ENCODE peak calls at places on chromosomes 4 and X, in eight cellular contexts. H is upper lobe of right lung, W is lower lobe of right lung, I is neuronal stem cell, A is fibroblast of lung, Q is cardiac muscle cell, F is spleen, S is mammary epithelial cell. R is an unnamed sample.

GRCh38 chr4:683982-684571 is 4.9 kb downstream of the SLC49A3 start:
- DNase-seq in F (peak; percentile 86), Q (peak; percentile 80), H (peak; percentile 79), A (peak; percentile 59), I (no peak), W (peak; percentile 76), S (no peak), R (peak; percentile 73)

GRCh38 chr4:171588146-171588545 is 225.1 kb upstream of the GALNTL6 start:
- DNase-seq in W (no peak), Q (no peak), F (no peak), S (no peak), A (no peak), I (no peak), H (no peak), R (no peak)

GRCh38 chrX:40055495-40055894 is 42.3 kb downstream of the BCOR start:
- DNase-seq in H (no peak), A (peak; percentile 26), S (no peak), F (no peak), I (no peak), W (no peak), Q (no peak), R (no peak)

GRCh38 chr4:155060873-155061272 is 147.6 kb upstream of the NPY2R start:
- DNase-seq in A (no peak), Q (no peak), H (no peak), I (no peak), F (no peak), W (no peak), S (no peak), R (no peak)

GRCh38 chrX:129984196-129984962 is 1.9 kb downstream of the BCORL1 start:
- DNase-seq in H (peak; percentile 73), W (peak; percentile 58), Q (peak; percentile 21), I (no peak), A (peak; percentile 3), F (peak; percentile 89), S (no peak), R (no peak)

GRCh38 chr4:139532951-139533350 is 23.1 kb downstream of the SETD7 start:
- DNase-seq in H (no peak), Q (no peak), A (no peak), W (no peak), I (no peak), F (no peak), S (no peak), R (no peak)

GRCh38 chr4:5893591-5893990 is 705 bp upstream of the CRMP1 start:
- DNase-seq in H (no peak), W (no peak), S (no peak), A (no peak), F (no peak), Q (no peak), I (no peak), R (no peak)

GRCh38 chr4:48602763-48603162 is 112.7 kb downstream of the ZAR1 start:
- DNase-seq in H (no peak), S (no peak), W (no peak), A (peak; percentile 45), F (no peak), I (no peak), Q (no peak), R (no peak)

GRCh38 chr4:55186123-55186522 is 60.7 kb upstream of the KDR start:
- DNase-seq in H (no peak), I (no peak), W (no peak), Q (no peak), S (no peak), F (no peak), A (no peak), R (no peak)

GRCh38 chrX:33726281-33727160 is 405.6 kb downstream of the FAM47A start:
- DNase-seq in F (no peak), H (no peak), S (no peak), A (no peak), Q (no peak), W (peak; percentile 28), I (no peak), R (no peak)

GRCh38 chrX:109393859-109394258 is 88.0 kb downstream of the GUCY2F start:
- DNase-seq in S (peak; percentile 12), A (no peak), F (no peak), Q (peak; percentile 8), I (no peak), H (no peak), W (no peak), R (no peak)

GRCh38 chrX:120310861-120311631 is at the start of gene TMEM255A:
- DNase-seq in F (peak; percentile 77), I (peak; percentile 18), A (peak; percentile 14), W (peak; percentile 37), S (no peak), Q (peak; percentile 21), H (peak; percentile 61), R (peak; percentile 35)

GRCh38 chrX:30570505-30570904 is 7.1 kb downstream of the TASL start:
- DNase-seq in I (no peak), A (peak; percentile 2), H (no peak), W (no peak), Q (peak; percentile 32), F (no peak), S (no peak), R (no peak)

GRCh38 chr4:3413217-3413671 is 28.5 kb upstream of the HGFAC start:
- DNase-seq in H (peak; percentile 49), Q (no peak), W (peak; percentile 45), I (no peak), S (no peak), F (peak; percentile 51), A (no peak), R (no peak)

GRCh38 chr4:3291411-3291968 is 1.3 kb upstream of the RGS12 start:
- DNase-seq in A (no peak), H (peak; percentile 81), I (no peak), Q (no peak), W (peak; percentile 72), S (peak; percentile 54), F (no peak), R (no peak)

GRCh38 chr4:121860121-121860520 is 10.2 kb downstream of the BBS7 start:
- DNase-seq in H (no peak), F (no peak), Q (peak; percentile 11), A (no peak), W (no peak), I (no peak), S (no peak), R (no peak)

GRCh38 chr4:61938250-61938846 is 738.2 kb downstream of the ADGRL3 start:
- DNase-seq in A (no peak), S (no peak), F (no peak), I (no peak), W (no peak), H (no peak), Q (no peak), R (no peak)

GRCh38 chr4:119672938-119673337 is 44.3 kb upstream of the PDE5A start:
- DNase-seq in H (no peak), A (no peak), I (no peak), Q (no peak), F (no peak), W (no peak), S (no peak), R (no peak)

GRCh38 chr4:44760142-44760898 is 34.0 kb upstream of the GNPDA2 start:
- DNase-seq in A (peak; percentile 22), S (peak; percentile 12), H (no peak), W (no peak), F (no peak), I (peak; percentile 38), Q (peak; percentile 65), R (no peak)

GRCh38 chrX:113629326-113629725 is 788.7 kb upstream of the AMOT start:
- DNase-seq in H (no peak), A (no peak), W (no peak), S (no peak), Q (no peak), I (no peak), F (no peak), R (no peak)

GRCh38 chr4:150264595-150265141 is 186.4 kb downstream of the DCLK2 start:
- DNase-seq in S (no peak), W (no peak), H (no peak), F (no peak), I (no peak), Q (no peak), A (peak; percentile 37), R (no peak)

GRCh38 chrX:152905081-152905420 is 7.2 kb downstream of the ZNF185 start:
- DNase-seq in Q (no peak), S (no peak), W (no peak), I (no peak), H (peak; percentile 30), A (no peak), F (peak; percentile 53), R (no peak)

GRCh38 chrX:152903589-152903988 is 5.7 kb downstream of the ZNF185 start:
- DNase-seq in W (no peak), I (no peak), F (peak; percentile 39), Q (no peak), A (no peak), S (no peak), H (peak; percentile 11), R (no peak)

GRCh38 chrX:152901816-152902501 is 4.1 kb downstream of the ZNF185 start:
- DNase-seq in F (peak; percentile 56), H (peak; percentile 25), S (no peak), I (no peak), W (no peak), A (peak; percentile 25), Q (no peak), R (no peak)

GRCh38 chrX:152902502-152902820 is 4.6 kb downstream of the ZNF185 start:
- DNase-seq in I (no peak), A (no peak), S (no peak), F (peak; percentile 25), Q (no peak), H (no peak), W (no peak), R (no peak)

GRCh38 chrX:152904151-152905080 is 6.5 kb downstream of the ZNF185 start:
- DNase-seq in Q (peak; percentile 57), F (peak; percentile 77), H (peak; percentile 63), W (no peak), A (peak; percentile 70), I (peak; percentile 26), S (peak; percentile 17), R (no peak)
- H3K4me3 ChIP-seq in Q (no peak overlapping the region), F (no peak overlapping the region), H (no peak overlapping the region), W (no peak overlapping the region), A (no peak overlapping the region), I (no peak overlapping the region), S (no peak overlapping the region), R (no peak overlapping the region)

GRCh38 chr4:173536808-173537429 is 6.9 kb upstream of the HAND2 start:
- DNase-seq in F (no peak), A (no peak), S (no peak), W (no peak), I (peak; percentile 58), H (no peak), Q (no peak), R (no peak)
- H3K4me1 ChIP-seq in F (peaks cover 19% of the 10 kb centered on the region), A (no peaks in the 10 kb centered on the region), S (no peaks in the 10 kb centered on the region), W (peaks cover 17% of the 10 kb centered on the region), I (peaks cover 8% of the 10 kb centered on the region), H (peaks cover 15% of the 10 kb centered on the region), Q (peaks cover 21% of the 10 kb centered on the region), R (no peaks in the 10 kb centered on the region)

GRCh38 chr4:162791321-162791720 is 375.4 kb downstream of the NAF1 start:
- DNase-seq in Q (peak; percentile 51), I (no peak), A (peak; percentile 20), H (no peak), W (no peak), F (no peak), S (no peak), R (no peak)
- H3K4me3 ChIP-seq in Q (no peak overlapping the region), I (no peak overlapping the region), A (no peak overlapping the region), H (no peak overlapping the region), W (no peak overlapping the region), F (no peak overlapping the region), S (no peak overlapping the region), R (no peak overlapping the region)

DNA sequence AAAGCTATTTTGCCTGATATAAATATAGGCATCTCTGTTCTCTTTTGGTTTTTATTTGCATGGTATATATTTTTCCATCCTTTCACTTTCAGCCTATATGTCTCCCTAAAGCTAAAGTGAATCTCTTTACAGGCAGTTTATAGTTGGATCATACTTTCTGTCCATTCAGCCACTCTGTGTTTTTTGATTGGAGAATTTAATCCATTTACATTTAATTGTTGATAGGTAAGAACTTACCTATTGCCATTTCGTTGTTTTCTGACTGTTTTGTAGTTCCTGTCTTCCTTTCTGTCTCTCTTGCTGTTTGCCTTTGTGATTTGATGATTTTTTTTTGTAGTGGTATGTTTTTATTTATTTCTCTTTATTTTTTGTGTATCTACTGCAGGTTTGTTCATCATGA is 155.9 kb upstream of the ANXA3 start:
- DNase-seq in Q (no peak), I (no peak), F (no peak), W (no peak), S (no peak), H (no peak), A (no peak), R (no peak)
- H3K4me1 ChIP-seq in Q (no peaks in the 10 kb centered on the region), I (no peaks in the 10 kb centered on the region), F (no peaks in the 10 kb centered on the region), W (no peaks in the 10 kb centered on the region), S (no peaks in the 10 kb centered on the region), H (no peaks in the 10 kb centered on the region), A (no peaks in the 10 kb centered on the region), R (no peaks in the 10 kb centered on the region)